ENCODE peak calls at places on chromosome X, in eight cellular contexts. One of them, this sample, is unnamed.
A peak's percentile ranks its signal among the peaks of the same experiment; 100 is the strongest.

GRCh38 chrX:73822775-73823174 is 259.8 kb downstream of the CHIC1 start:
- DNase-seq in epithelial cell of esophagus: no peak
- DNase-seq in HCEC 1CT: no peak
- DNase-seq in iPS-NIHi11: no peak
- DNase-seq in A549: no peak
- DNase-seq in left ventricle myocardium inferior: no peak
- DNase-seq in GM20000: no peak
- DNase-seq in HCT116: no peak
- DNase-seq in this sample: no peak

GRCh38 chrX:119784747-119785446 is 6.5 kb downstream of the RPL39 start:
- DNase-seq in epithelial cell of esophagus: peak; percentile 37
- DNase-seq in HCEC 1CT: peak; percentile 35
- DNase-seq in iPS-NIHi11: peak; percentile 23
- DNase-seq in A549: peak; percentile 26
- DNase-seq in left ventricle myocardium inferior: no peak
- DNase-seq in GM20000: no peak
- DNase-seq in HCT116: no peak
- DNase-seq in this sample: no peak

GRCh38 chrX:124346064-124346876 is at the start of gene SH2D1A:
- DNase-seq in epithelial cell of esophagus: no peak
- DNase-seq in HCEC 1CT: no peak
- DNase-seq in iPS-NIHi11: no peak
- DNase-seq in A549: no peak
- DNase-seq in left ventricle myocardium inferior: no peak
- DNase-seq in GM20000: no peak
- DNase-seq in HCT116: no peak
- DNase-seq in this sample: no peak

GRCh38 chrX:49042581-49043219 is 457 bp downstream of the TFE3 start:
- DNase-seq in epithelial cell of esophagus: no peak
- DNase-seq in HCEC 1CT: no peak
- DNase-seq in iPS-NIHi11: no peak
- DNase-seq in A549: no peak
- DNase-seq in left ventricle myocardium inferior: no peak
- DNase-seq in GM20000: no peak
- DNase-seq in HCT116: no peak
- DNase-seq in this sample: no peak

GRCh38 chrX:43165343-43165920 is 387.5 kb upstream of the PPP1R2C start:
- DNase-seq in epithelial cell of esophagus: no peak
- DNase-seq in HCEC 1CT: no peak
- DNase-seq in iPS-NIHi11: no peak
- DNase-seq in A549: no peak
- DNase-seq in left ventricle myocardium inferior: no peak
- DNase-seq in GM20000: no peak
- DNase-seq in HCT116: no peak
- DNase-seq in this sample: no peak

GRCh38 chrX:10011261-10011931 is 44.2 kb downstream of the CLDN34 start:
- DNase-seq in epithelial cell of esophagus: no peak
- DNase-seq in HCEC 1CT: no peak
- DNase-seq in iPS-NIHi11: no peak
- DNase-seq in A549: no peak
- DNase-seq in left ventricle myocardium inferior: no peak
- DNase-seq in GM20000: no peak
- DNase-seq in HCT116: no peak
- DNase-seq in this sample: no peak

GRCh38 chrX:75303795-75304194 is 29.9 kb downstream of the UPRT start:
- DNase-seq in epithelial cell of esophagus: no peak
- DNase-seq in HCEC 1CT: no peak
- DNase-seq in iPS-NIHi11: no peak
- DNase-seq in A549: no peak
- DNase-seq in left ventricle myocardium inferior: no peak
- DNase-seq in GM20000: no peak
- DNase-seq in HCT116: no peak
- DNase-seq in this sample: no peak

GRCh38 chrX:50988649-50989048 is 78.1 kb downstream of the BMP15 start:
- DNase-seq in epithelial cell of esophagus: peak; percentile 43
- DNase-seq in HCEC 1CT: no peak
- DNase-seq in iPS-NIHi11: peak; percentile 12
- DNase-seq in A549: peak; percentile 3
- DNase-seq in left ventricle myocardium inferior: no peak
- DNase-seq in GM20000: peak; percentile 1
- DNase-seq in HCT116: no peak
- DNase-seq in this sample: peak; percentile 0

GRCh38 chrX:39049975-39050374 is 248.7 kb downstream of the MID1IP1 start:
- DNase-seq in epithelial cell of esophagus: no peak
- DNase-seq in HCEC 1CT: no peak
- DNase-seq in iPS-NIHi11: no peak
- DNase-seq in A549: no peak
- DNase-seq in left ventricle myocardium inferior: no peak
- DNase-seq in GM20000: no peak
- DNase-seq in HCT116: no peak
- DNase-seq in this sample: no peak

GRCh38 chrX:52271212-52271611 is 86.5 kb downstream of the MAGED4 start:
- DNase-seq in epithelial cell of esophagus: peak; percentile 3
- DNase-seq in HCEC 1CT: peak; percentile 2
- DNase-seq in iPS-NIHi11: peak; percentile 15
- DNase-seq in A549: no peak
- DNase-seq in left ventricle myocardium inferior: no peak
- DNase-seq in GM20000: no peak
- DNase-seq in HCT116: no peak
- DNase-seq in this sample: no peak

GRCh38 chrX:136121788-136122187 is 25.5 kb upstream of the FHL1 start:
- DNase-seq in epithelial cell of esophagus: no peak
- DNase-seq in HCEC 1CT: no peak
- DNase-seq in iPS-NIHi11: no peak
- DNase-seq in A549: no peak
- DNase-seq in left ventricle myocardium inferior: no peak
- DNase-seq in GM20000: no peak
- DNase-seq in HCT116: no peak
- DNase-seq in this sample: no peak

GRCh38 chrX:85907316-85907715 is 140.0 kb downstream of the CHM start:
- DNase-seq in epithelial cell of esophagus: no peak
- DNase-seq in HCEC 1CT: no peak
- DNase-seq in iPS-NIHi11: no peak
- DNase-seq in A549: no peak
- DNase-seq in left ventricle myocardium inferior: no peak
- DNase-seq in GM20000: no peak
- DNase-seq in HCT116: no peak
- DNase-seq in this sample: no peak

GRCh38 chrX:41449138-41449537 is 2.0 kb downstream of the NYX start:
- DNase-seq in epithelial cell of esophagus: no peak
- DNase-seq in HCEC 1CT: no peak
- DNase-seq in iPS-NIHi11: no peak
- DNase-seq in A549: no peak
- DNase-seq in left ventricle myocardium inferior: no peak
- DNase-seq in GM20000: no peak
- DNase-seq in HCT116: no peak
- DNase-seq in this sample: no peak

GRCh38 chrX:123975180-123975579 is 13.7 kb downstream of the STAG2 start:
- DNase-seq in epithelial cell of esophagus: peak; percentile 48
- DNase-seq in HCEC 1CT: no peak
- DNase-seq in iPS-NIHi11: no peak
- DNase-seq in A549: no peak
- DNase-seq in left ventricle myocardium inferior: no peak
- DNase-seq in GM20000: no peak
- DNase-seq in HCT116: no peak
- DNase-seq in this sample: no peak

GRCh38 chrX:30592846-30593245 is 15.3 kb upstream of the TASL start:
- DNase-seq in epithelial cell of esophagus: no peak
- DNase-seq in HCEC 1CT: no peak
- DNase-seq in iPS-NIHi11: no peak
- DNase-seq in A549: no peak
- DNase-seq in left ventricle myocardium inferior: no peak
- DNase-seq in GM20000: no peak
- DNase-seq in HCT116: no peak
- DNase-seq in this sample: no peak

GRCh38 chrX:151896734-151897474 is 15.8 kb upstream of the MAGEA4 start:
- DNase-seq in epithelial cell of esophagus: peak; percentile 24
- DNase-seq in HCEC 1CT: peak; percentile 26
- DNase-seq in iPS-NIHi11: no peak
- DNase-seq in A549: no peak
- DNase-seq in left ventricle myocardium inferior: no peak
- DNase-seq in GM20000: no peak
- DNase-seq in HCT116: no peak
- DNase-seq in this sample: no peak

GRCh38 chrX:45172890-45173289 is 27.8 kb downstream of the DIPK2B start:
- DNase-seq in epithelial cell of esophagus: peak; percentile 81
- DNase-seq in HCEC 1CT: peak; percentile 54
- DNase-seq in iPS-NIHi11: peak; percentile 23
- DNase-seq in A549: peak; percentile 38
- DNase-seq in left ventricle myocardium inferior: no peak
- DNase-seq in GM20000: no peak
- DNase-seq in HCT116: peak; percentile 21
- DNase-seq in this sample: no peak

GRCh38 chrX:30615229-30615628 is 37.7 kb upstream of the TASL start:
- DNase-seq in epithelial cell of esophagus: peak; percentile 67
- DNase-seq in HCEC 1CT: peak; percentile 69
- DNase-seq in iPS-NIHi11: no peak
- DNase-seq in A549: no peak
- DNase-seq in left ventricle myocardium inferior: no peak
- DNase-seq in GM20000: no peak
- DNase-seq in HCT116: no peak
- DNase-seq in this sample: no peak

GRCh38 chrX:135396109-135396508 is 25.6 kb upstream of the SMIM10L2A start:
- DNase-seq in epithelial cell of esophagus: peak; percentile 58
- DNase-seq in HCEC 1CT: no peak
- DNase-seq in iPS-NIHi11: no peak
- DNase-seq in A549: no peak
- DNase-seq in left ventricle myocardium inferior: no peak
- DNase-seq in GM20000: no peak
- DNase-seq in HCT116: no peak
- DNase-seq in this sample: no peak

GRCh38 chrX:44223150-44223549 is 120.3 kb downstream of the EFHC2 start:
- DNase-seq in epithelial cell of esophagus: peak; percentile 81
- DNase-seq in HCEC 1CT: peak; percentile 30
- DNase-seq in iPS-NIHi11: no peak
- DNase-seq in A549: no peak
- DNase-seq in left ventricle myocardium inferior: no peak
- DNase-seq in GM20000: no peak
- DNase-seq in HCT116: peak; percentile 16
- DNase-seq in this sample: no peak

GRCh38 chrX:44144491-44144890 is 171.3 kb upstream of the NDP start:
- DNase-seq in epithelial cell of esophagus: no peak
- DNase-seq in HCEC 1CT: no peak
- DNase-seq in iPS-NIHi11: no peak
- DNase-seq in A549: no peak
- DNase-seq in left ventricle myocardium inferior: no peak
- DNase-seq in GM20000: no peak
- DNase-seq in HCT116: no peak
- DNase-seq in this sample: no peak

This sample was measured in substantia nigra.